ENCODE peak calls at places on chromosome 21, in ten cellular contexts. P, D, I, Y, G, O, M, R, H and W are unnamed samples.
A peak's percentile ranks its signal among the peaks of the same experiment; 100 is the strongest.

GRCh38 chr21:17818158-17819113 is 720 bp downstream of the C21orf91 start:
- DNase-seq in Y (no peak), R (no peak), O (peak; percentile 34), P (peak; percentile 27), I (no peak), D (peak; percentile 11), M (no peak), H (peak; percentile 8), G (peak; percentile 41), W (peak; percentile 68)

GRCh38 chr21:33540711-33541104 is 1.2 kb downstream of the GART start:
- DNase-seq in O (no peak), Y (no peak), M (no peak), G (no peak), R (no peak), P (no peak), H (no peak), I (no peak), D (no peak), W (no peak)

GRCh38 chr21:16162953-16163352 is 433.2 kb downstream of the USP25 start:
- DNase-seq in I (no peak), O (no peak), D (no peak), H (no peak), M (no peak), R (no peak), P (no peak), G (no peak), Y (no peak), W (no peak)

GRCh38 chr21:31922881-31923280 is 50.1 kb downstream of the HUNK start:
- DNase-seq in D (peak; percentile 9), H (no peak), M (no peak), R (no peak), O (no peak), I (no peak), Y (no peak), P (no peak), G (no peak), W (no peak)

GRCh38 chr21:26098758-26099157 is 71.8 kb downstream of the APP start:
- DNase-seq in G (no peak), P (no peak), D (no peak), Y (no peak), R (no peak), O (no peak), H (no peak), M (no peak), I (no peak), W (no peak)

GRCh38 chr21:43809853-43810504 is 20.6 kb downstream of the RRP1 start:
- DNase-seq in M (no peak), D (no peak), I (no peak), O (no peak), H (no peak), P (no peak), R (no peak), G (no peak), Y (no peak), W (no peak)

GRCh38 chr21:37232274-37233018 is 34.7 kb downstream of the VPS26C start:
- DNase-seq in O (no peak), I (no peak), M (no peak), D (no peak), Y (no peak), R (no peak), H (no peak), G (no peak), P (no peak), W (no peak)

GRCh38 chr21:42962360-42963007 is 11.9 kb upstream of the PKNOX1 start:
- DNase-seq in Y (no peak), G (no peak), R (no peak), D (no peak), I (no peak), H (no peak), O (no peak), P (no peak), M (no peak), W (peak; percentile 5)

GRCh38 chr21:32979598-32980268 is 46.0 kb upstream of the OLIG2 start:
- DNase-seq in R (no peak), Y (no peak), D (no peak), O (no peak), G (no peak), H (no peak), M (no peak), P (no peak), I (no peak), W (no peak)

GRCh38 chr21:16084776-16085364 is 355.1 kb downstream of the USP25 start:
- DNase-seq in P (peak; percentile 56), G (no peak), M (no peak), D (no peak), Y (peak; percentile 45), O (no peak), R (no peak), I (peak; percentile 80), H (no peak), W (peak; percentile 79)

GRCh38 chr21:33314096-33314495 is 10.7 kb upstream of the IFNAR1 start:
- DNase-seq in H (no peak), O (no peak), I (no peak), G (no peak), M (no peak), R (no peak), D (no peak), Y (no peak), P (no peak), W (no peak)

GRCh38 chr21:43834146-43834905 is 30.7 kb upstream of the AGPAT3 start:
- DNase-seq in R (no peak), O (no peak), P (no peak), D (no peak), M (no peak), G (no peak), I (no peak), Y (no peak), H (peak; percentile 8), W (no peak)

GRCh38 chr21:28944296-28944695 is 48.4 kb downstream of the LTN1 start:
- DNase-seq in R (no peak), I (no peak), M (no peak), O (no peak), Y (no peak), G (no peak), H (no peak), P (no peak), D (no peak), W (no peak)

GRCh38 chr21:25234857-25235801 is 372.2 kb downstream of the MRPL39 start:
- DNase-seq in P (no peak), D (no peak), G (no peak), I (no peak), O (no peak), M (no peak), H (no peak), Y (no peak), R (no peak), W (no peak)

GRCh38 chr21:15455819-15456462 is 273.8 kb upstream of the USP25 start:
- DNase-seq in R (no peak), G (peak; percentile 87), O (no peak), Y (no peak), P (no peak), I (no peak), D (no peak), M (no peak), H (no peak), W (no peak)

GRCh38 chr21:36203603-36203889 is 46.9 kb downstream of the DOP1B start:
- DNase-seq in D (peak; percentile 45), M (no peak), G (no peak), R (peak; percentile 16), P (no peak), O (peak; percentile 43), I (no peak), H (peak; percentile 28), Y (no peak), W (no peak)
- TF ChIP-seq EP300 in D (no peak), M (no peak), G (no peak), R (no peak), P (no peak), O (no peak), I (no peak), H (no peak), Y (no peak), W (no peak)

DNA sequence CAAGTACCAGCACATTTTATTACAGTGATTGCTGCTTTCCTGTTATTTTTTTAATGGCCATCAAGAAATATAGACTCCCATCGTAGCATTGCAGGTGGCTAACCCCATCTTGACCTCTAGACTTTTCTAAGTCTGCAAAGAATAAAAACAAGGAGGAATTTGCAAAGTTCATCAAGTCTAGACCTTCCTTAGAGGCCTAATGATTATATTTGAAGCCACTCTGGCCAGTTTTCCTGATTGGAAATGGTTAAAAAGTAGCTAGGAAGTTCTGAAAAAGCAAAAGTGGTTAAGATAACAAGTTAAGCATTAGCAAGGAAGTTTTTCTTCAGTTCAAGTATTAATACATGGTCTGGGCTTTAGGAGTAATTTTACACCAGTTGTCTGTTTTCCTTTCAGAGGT is 16.7 kb upstream of the KCNJ15 start:
- DNase-seq in D (no peak), P (no peak), O (no peak), Y (no peak), M (no peak), H (no peak), G (no peak), R (no peak), I (no peak), W (no peak)
- H3K4me1 ChIP-seq in D (peaks cover 2% of the 10 kb centered on the region), P (no peaks in the 10 kb centered on the region), O (peaks cover 8% of the 10 kb centered on the region), Y (peaks cover 8% of the 10 kb centered on the region), M (no peaks in the 10 kb centered on the region), H (no peaks in the 10 kb centered on the region), G (no peaks in the 10 kb centered on the region), R (peaks cover 10% of the 10 kb centered on the region), I (peaks cover 29% of the 10 kb centered on the region), W (no peaks in the 10 kb centered on the region)

DNA sequence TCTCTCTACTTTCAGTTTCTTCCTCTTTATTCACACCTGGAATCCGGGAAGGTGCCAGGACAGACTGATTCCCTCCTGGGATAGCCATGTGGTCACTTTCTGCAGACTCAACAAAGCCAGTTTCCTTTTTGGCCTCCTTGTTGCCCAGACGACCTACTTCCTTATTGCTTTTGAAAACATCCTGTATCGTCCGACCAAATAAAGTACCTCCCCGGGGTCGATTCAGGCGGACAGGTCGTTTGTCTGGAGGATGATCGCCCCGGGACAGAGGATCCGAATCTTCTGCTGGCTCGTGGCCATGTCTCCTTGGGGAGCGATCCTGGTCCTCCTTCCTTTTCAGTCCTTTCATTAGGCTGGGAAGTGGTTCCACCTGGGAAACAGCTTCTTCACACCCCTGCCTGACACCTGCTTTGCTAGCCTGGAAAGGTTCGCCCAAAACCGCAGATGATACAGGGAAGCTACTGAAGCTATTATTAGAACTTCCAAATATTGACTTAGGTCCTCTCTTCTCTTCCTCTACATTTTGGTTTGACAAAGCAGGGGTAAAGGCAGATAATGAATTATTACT is 1.2 kb downstream of the MCM3AP start:
- DNase-seq in O (no peak), M (no peak), D (no peak), I (no peak), G (peak; percentile 36), R (no peak), Y (no peak), H (no peak), P (no peak), W (no peak)
- TF ChIP-seq EP300 in O (no peak), M (no peak), D (no peak), I (no peak), G (no peak), R (no peak), Y (no peak), H (no peak), P (no peak), W (no peak)

DNA sequence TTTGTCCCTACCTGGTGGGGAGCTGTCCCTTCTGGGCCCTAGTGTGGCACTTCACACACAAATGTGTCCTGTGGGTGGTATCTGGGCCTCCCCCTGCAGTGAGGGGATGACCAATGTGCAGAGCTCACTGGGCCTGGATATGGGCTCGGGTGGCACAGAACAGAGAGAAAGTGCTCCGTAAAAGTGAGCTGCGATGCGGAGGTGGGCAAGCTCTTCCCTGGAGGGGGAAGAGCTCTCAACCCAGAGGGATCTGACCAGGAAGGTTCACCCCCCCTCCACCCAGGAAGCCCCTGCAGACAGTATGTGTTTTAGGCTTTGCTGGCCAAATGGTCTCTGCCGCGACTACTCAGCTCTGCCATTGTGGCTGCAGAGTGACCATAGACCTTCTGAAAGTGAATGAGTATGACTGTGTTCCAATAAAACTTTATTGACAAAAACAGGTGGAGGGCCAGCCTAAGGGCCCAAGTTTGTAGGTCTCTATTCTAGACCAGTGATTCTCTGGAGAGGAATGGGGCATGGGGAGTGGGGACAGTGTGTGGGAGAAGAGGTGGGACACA is 8.6 kb upstream of the ITGB2 start:
- DNase-seq in D (no peak), M (no peak), H (no peak), I (no peak), R (no peak), G (no peak), O (no peak), P (no peak), Y (no peak), W (no peak)
- H3K4me1 ChIP-seq in D (peaks cover 45% of the 10 kb centered on the region), M (peaks cover 37% of the 10 kb centered on the region), H (peaks cover 16% of the 10 kb centered on the region), I (peaks cover 71% of the 10 kb centered on the region), R (peaks cover 47% of the 10 kb centered on the region), G (peaks cover 45% of the 10 kb centered on the region), O (peaks cover 27% of the 10 kb centered on the region), P (no peaks in the 10 kb centered on the region), Y (peaks cover 77% of the 10 kb centered on the region), W (peaks cover 25% of the 10 kb centered on the region)